ENCODE peak calls at places on chromosomes 3 and 15, in ten cellular contexts. B is WTC11, Q is SK-N-SH, Y is choroid plexus epithelial cell, P is OCI-LY7, U is GM13976, N is Caco-2, Z is heart right ventricle, F is body of pancreas, T is AG04450. E is an unnamed sample.

GRCh38 chr15:39621961-39622360 is 41.1 kb downstream of the THBS1 start:
- DNase-seq in Z (no peak), Y (no peak), N (no peak), B (no peak), T (no peak), Q (no peak), U (no peak), F (no peak), P (no peak), E (no peak)

GRCh38 chr15:25437751-25438600 is 848 bp downstream of the UBE3A start:
- DNase-seq in P (peak; percentile 80), N (peak; percentile 83), T (no peak), B (peak; percentile 70), Q (peak; percentile 79), Z (peak; percentile 56), U (peak; percentile 74), Y (peak; percentile 53), F (peak; percentile 47), E (peak; percentile 70)

GRCh38 chr3:113088616-113089015 is 97.8 kb downstream of the GTPBP8 start:
- DNase-seq in T (no peak), B (no peak), Q (no peak), Z (no peak), U (no peak), N (no peak), Y (no peak), P (no peak), F (no peak), E (no peak)

GRCh38 chr15:70741107-70741511 is 22.2 kb downstream of the UACA start:
- DNase-seq in P (no peak), N (no peak), U (no peak), B (no peak), T (peak; percentile 58), F (peak; percentile 82), Z (peak; percentile 71), Q (no peak), Y (peak; percentile 98), E (no peak)

GRCh38 chr3:37994639-37994972 is 4.0 kb downstream of the VILL start:
- DNase-seq in T (no peak), Q (no peak), Y (no peak), P (peak; percentile 35), B (no peak), Z (no peak), F (no peak), U (peak; percentile 29), N (no peak), E (no peak)

GRCh38 chr15:73340502-73341192 is 28.1 kb downstream of the HCN4 start:
- DNase-seq in N (no peak), Z (no peak), B (no peak), Q (no peak), P (no peak), Y (no peak), F (no peak), U (no peak), T (no peak), E (no peak)

GRCh38 chr3:9916734-9917680 is at the start of gene IL17RC:
- DNase-seq in T (peak; percentile 39), B (peak; percentile 84), P (no peak), U (no peak), Q (peak; percentile 70), N (peak; percentile 90), Z (peak; percentile 89), F (peak; percentile 94), Y (peak; percentile 90), E (peak; percentile 30)

GRCh38 chr15:61682891-61683500 is 377.3 kb downstream of the VPS13C start:
- DNase-seq in B (no peak), Z (no peak), Q (no peak), Y (no peak), N (no peak), U (no peak), T (no peak), P (no peak), F (peak; percentile 37), E (no peak)

GRCh38 chr3:98730338-98730737 is 32.8 kb upstream of the ST3GAL6 start:
- DNase-seq in Q (no peak), B (no peak), Y (no peak), F (peak; percentile 19), T (no peak), P (no peak), U (peak; percentile 75), N (no peak), Z (peak; percentile 23), E (no peak)

GRCh38 chr15:62957130-62957529 is 85.4 kb upstream of the TPM1 start:
- DNase-seq in Y (no peak), F (no peak), Q (no peak), N (no peak), T (no peak), B (no peak), P (no peak), Z (no peak), U (no peak), E (no peak)

GRCh38 chr3:23756206-23756840 is 49.4 kb upstream of the UBE2E1 start:
- DNase-seq in U (no peak), B (no peak), T (no peak), Y (no peak), Z (no peak), F (no peak), P (peak; percentile 13), Q (no peak), N (no peak), E (no peak)

GRCh38 chr3:95348879-95349278 is 1286.0 kb downstream of the NSUN3 start:
- DNase-seq in N (no peak), B (no peak), Y (no peak), Q (no peak), Z (no peak), P (no peak), F (no peak), T (no peak), U (no peak), E (no peak)

GRCh38 chr15:92164327-92165000 is 229.2 kb upstream of the ST8SIA2 start:
- DNase-seq in B (no peak), N (peak; percentile 52), Q (no peak), Z (no peak), T (no peak), P (no peak), Y (peak; percentile 4), U (no peak), F (peak; percentile 31), E (no peak)

GRCh38 chr3:59607628-59608027 is 557.8 kb upstream of the CFAP20DC start:
- DNase-seq in P (no peak), Q (no peak), T (no peak), F (no peak), N (no peak), U (no peak), Y (peak; percentile 14), B (no peak), Z (no peak), E (no peak)
- TF ChIP-seq CTCF in P (no peak), Q (no peak), T (peak; percentile 17), F (no peak), N (peak; percentile 9), U (no peak), Y (peak; percentile 22), B (no peak), Z (no peak), E (no peak)

GRCh38 chr15:89672221-89673161 is 6.7 kb downstream of the PLIN1 start:
- DNase-seq in Q (peak; percentile 86), P (no peak), N (no peak), U (peak; percentile 19), Y (peak; percentile 61), B (no peak), F (no peak), T (no peak), Z (no peak), E (no peak)

GRCh38 chr15:89670985-89671560 is 8.1 kb downstream of the PLIN1 start:
- DNase-seq in U (no peak), B (no peak), P (no peak), Y (no peak), Q (no peak), N (no peak), Z (no peak), F (no peak), T (no peak), E (no peak)

GRCh38 chr15:89674526-89674925 is 4.6 kb downstream of the PLIN1 start:
- DNase-seq in Q (no peak), Y (peak; percentile 12), P (no peak), F (no peak), Z (no peak), U (no peak), B (no peak), T (no peak), N (no peak), E (no peak)

GRCh38 chr15:89671687-89672086 is 7.5 kb downstream of the PLIN1 start:
- DNase-seq in N (no peak), Q (no peak), Y (no peak), Z (no peak), F (no peak), U (peak; percentile 21), T (no peak), P (no peak), B (no peak), E (no peak)

GRCh38 chr15:89673162-89673506 is 6.0 kb downstream of the PLIN1 start:
- DNase-seq in F (no peak), N (peak; percentile 41), Z (no peak), Y (peak; percentile 52), P (peak; percentile 48), Q (peak; percentile 81), T (no peak), B (peak; percentile 86), U (peak; percentile 69), E (peak; percentile 37)
- TF ChIP-seq CTCF in F (peak; percentile 25), N (peak; percentile 28), Z (peak; percentile 36), Y (peak; percentile 66), P (peak; percentile 75), Q (peak; percentile 49), T (peak; percentile 33), B (peak; percentile 67), U (peak; percentile 51), E (peak; percentile 76)

GRCh38 chr3:182104811-182105316 is 393.1 kb downstream of the SOX2 start:
- DNase-seq in U (no peak), F (no peak), Y (no peak), T (no peak), Q (no peak), N (no peak), B (no peak), Z (no peak), P (no peak), E (no peak)
- TF ChIP-seq CTCF in U (no peak), F (no peak), Y (no peak), T (no peak), Q (no peak), N (no peak), B (no peak), Z (no peak), P (no peak), E (no peak)

DNA sequence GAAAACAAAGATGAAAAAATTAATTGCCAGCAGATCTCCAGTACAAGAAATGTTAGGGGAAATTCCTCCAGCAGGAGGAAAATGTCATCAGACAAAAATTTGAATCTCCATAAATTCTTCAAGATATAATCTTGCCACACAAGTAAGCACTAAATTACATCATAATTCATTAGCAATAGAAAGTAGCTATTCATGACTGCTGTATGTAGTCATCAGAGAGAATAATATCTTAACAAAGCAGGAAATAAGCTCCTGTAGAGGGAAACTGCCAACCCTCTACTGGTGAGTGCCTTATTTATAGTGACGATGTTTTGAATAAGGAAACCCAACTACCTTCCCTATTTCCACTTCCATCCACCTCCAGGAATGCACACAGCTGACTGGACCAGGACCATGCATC is 15.8 kb upstream of the SLC27A2 start:
- DNase-seq in Z (no peak), Y (peak; percentile 74), B (no peak), T (peak; percentile 20), N (no peak), Q (no peak), P (no peak), F (no peak), U (no peak), E (no peak)
- TF ChIP-seq CTCF in Z (no peak), Y (no peak), B (no peak), T (peak; percentile 22), N (no peak), Q (no peak), P (no peak), F (no peak), U (no peak), E (no peak)

GRCh38 chr15:76903251-76903681 is 1.9 kb downstream of the SCAPER start:
- DNase-seq in P (peak; percentile 62), Z (no peak), Q (peak; percentile 50), B (no peak), U (peak; percentile 44), Y (peak; percentile 61), T (peak; percentile 26), N (peak; percentile 24), F (no peak), E (no peak)
- TF ChIP-seq CTCF in P (peak; percentile 83), Z (no peak), Q (peak; percentile 44), B (no peak), U (peak; percentile 50), Y (peak; percentile 57), T (peak; percentile 40), N (peak; percentile 47), F (no peak), E (no peak)

E was measured in progenitor cell of endocrine pancreas.